ENCODE peak calls at places on chromosomes 5 and 9, in six cellular contexts. M is stimulated activated CD4-positive, alpha-beta T cell treated with anti-CD3 and anti-CD28 coated beads, Interleukin-15, amount 100 ng/mL, for 1 hour; F is NCI-H460; H is H54; Z is transverse colon; D is A549. L is an unnamed sample.

GRCh38 chr9:120711841-120712538 is 2.3 kb downstream of the MEGF9 start:
- DNase-seq in Z (no peak), D (no peak), M (no peak), H (no peak), F (no peak), L (no peak)

GRCh38 chr5:179974281-179974945 is 66.7 kb upstream of the TBC1D9B start:
- DNase-seq in M (no peak), Z (no peak), D (no peak), F (no peak), H (no peak), L (no peak)

GRCh38 chr5:132411382-132411925 is 41.9 kb downstream of the SLC22A5 start:
- DNase-seq in H (no peak), D (no peak), F (no peak), M (peak; percentile 27), Z (peak; percentile 58), L (no peak)

GRCh38 chr5:163696270-163696887 is 191.0 kb downstream of the MAT2B start:
- DNase-seq in Z (peak; percentile 25), D (peak; percentile 9), F (peak; percentile 73), H (peak; percentile 11), M (no peak), L (peak; percentile 16)

GRCh38 chr5:2112128-2112808 is 229.5 kb upstream of the IRX4 start:
- DNase-seq in F (no peak), M (no peak), H (no peak), D (no peak), Z (no peak), L (no peak)

GRCh38 chr5:136123236-136123768 is 9.3 kb upstream of the SMAD5 start:
- DNase-seq in H (peak; percentile 15), Z (peak; percentile 33), M (no peak), D (peak; percentile 60), F (peak; percentile 46), L (peak; percentile 39)

GRCh38 chr9:129838707-129839259 is 3.5 kb downstream of the USP20 start:
- DNase-seq in Z (no peak), D (no peak), F (no peak), H (peak; percentile 68), M (no peak), L (no peak)

GRCh38 chr5:141779642-141780041 is 97.6 kb upstream of the ARAP3 start:
- DNase-seq in Z (no peak), H (peak; percentile 45), D (no peak), M (no peak), F (no peak), L (no peak)

GRCh38 chr9:27349681-27350080 is 52.7 kb upstream of the EQTN start:
- DNase-seq in M (no peak), H (no peak), Z (no peak), F (no peak), D (no peak), L (no peak)

GRCh38 chr5:34849253-34849652 is 10.3 kb downstream of the TTC23L start:
- DNase-seq in M (no peak), H (no peak), D (no peak), F (no peak), Z (no peak), L (no peak)

GRCh38 chr9:134570151-134570621 is 71.4 kb upstream of the COL5A1 start:
- DNase-seq in D (no peak), M (no peak), F (no peak), H (no peak), Z (no peak), L (no peak)

GRCh38 chr9:89519393-89519805 is 21.5 kb upstream of the SEMA4D start:
- DNase-seq in F (no peak), Z (no peak), M (no peak), H (peak; percentile 74), D (no peak), L (no peak)

GRCh38 chr9:35728041-35728971 is 3.7 kb downstream of the TLN1 start:
- DNase-seq in D (no peak), H (peak; percentile 48), Z (peak; percentile 78), F (no peak), M (no peak), L (peak; percentile 46)

GRCh38 chr9:127586537-127586936 is 25.5 kb upstream of the STXBP1 start:
- DNase-seq in H (no peak), F (peak; percentile 77), D (peak; percentile 81), M (peak; percentile 36), Z (peak; percentile 85), L (peak; percentile 90)

GRCh38 chr5:30594331-30594730 is 599.2 kb upstream of the CDH6 start:
- DNase-seq in F (no peak), Z (no peak), H (no peak), D (no peak), M (no peak), L (no peak)